ENCODE peak calls at places on chromosome 9, in five cellular contexts. J is lower lobe of right lung; A is stimulated activated naive CD8-positive, alpha-beta T cell treated with anti-CD3 and anti-CD28 coated beads, Interleukin-15, amount 100 ng/mL, for 72 hours; F is epithelial cell of prostate; C is A549. E is an unnamed sample.

GRCh38 chr9:618478-618877 is 223.0 kb upstream of the DMRT1 start:
- DNase-seq in C (no peak), J (no peak), A (no peak), F (no peak), E (no peak)

GRCh38 chr9:132798817-132799790 is 79.0 kb downstream of the AK8 start:
- DNase-seq in C (no peak), F (no peak), A (no peak), J (peak), E (no peak)

GRCh38 chr9:76987594-76988200 is 31.8 kb upstream of the FOXB2 start:
- DNase-seq in C (peak), A (no peak), F (no peak), J (no peak), E (no peak)

GRCh38 chr9:119801311-119801710 is 432.1 kb upstream of the BRINP1 start:
- DNase-seq in C (no peak), A (no peak), F (no peak), J (no peak), E (no peak)

GRCh38 chr9:129330711-129331279 is 152.7 kb upstream of the IER5L start:
- DNase-seq in A (peak), F (no peak), J (no peak), C (no peak), E (no peak)

GRCh38 chr9:129708799-129709198 is 43.4 kb downstream of the PRRX2 start:
- DNase-seq in F (no peak), J (no peak), A (no peak), C (no peak), E (no peak)

GRCh38 chr9:84136119-84136868 is 155.7 kb downstream of the RMI1 start:
- DNase-seq in J (no peak), A (no peak), C (peak), F (peak), E (peak)

GRCh38 chr9:2411459-2412215 is 209.9 kb upstream of the VLDLR start:
- DNase-seq in C (no peak), J (no peak), A (no peak), F (no peak), E (no peak)

GRCh38 chr9:93655621-93656425 is 79.4 kb downstream of the PHF2 start:
- DNase-seq in J (peak), F (no peak), A (no peak), C (no peak), E (no peak)

GRCh38 chr9:134656334-134657034 is 14.9 kb downstream of the COL5A1 start:
- DNase-seq in J (no peak), C (no peak), A (no peak), F (no peak), E (no peak)

GRCh38 chr9:122498883-122499288 is 11.7 kb upstream of the OR1J2 start:
- DNase-seq in A (peak), C (peak), J (no peak), F (peak), E (peak)

GRCh38 chr9:127983847-127984289 is 3.1 kb upstream of the EEIG1 start:
- DNase-seq in A (no peak), J (no peak), C (no peak), F (no peak), E (no peak)

GRCh38 chr9:137550958-137551655 is 572 bp upstream of the MRPL41 start:
- DNase-seq in F (no peak), A (no peak), C (peak), J (peak), E (no peak)

GRCh38 chr9:126697350-126697749 is 83.6 kb downstream of the LMX1B start:
- DNase-seq in J (peak), A (no peak), C (no peak), F (no peak), E (no peak)